ENCODE peak calls at places on chromosomes 13 and 19, in seven cellular contexts. G is GM12865, M is endothelial cell of umbilical vein, K is transverse colon, W is fibroblast of pulmonary artery, J is GM20000, L is cardiac muscle cell. Z is an unnamed sample.

GRCh38 chr13:73722120-73722519 is 412.1 kb downstream of the KLF12 start:
- DNase-seq in W (peak; percentile 52), K (no peak), G (peak; percentile 60), J (peak; percentile 17), L (peak; percentile 49), M (peak; percentile 33), Z (peak; percentile 31)

GRCh38 chr19:6108721-6109633 is 1.3 kb downstream of the RFX2 start:
- DNase-seq in K (peak; percentile 66), G (peak; percentile 25), J (peak; percentile 38), W (peak; percentile 75), L (peak; percentile 78), M (peak; percentile 72), Z (peak; percentile 70)

GRCh38 chr13:42333613-42334328 is 61.8 kb downstream of the AKAP11 start:
- DNase-seq in G (peak; percentile 73), L (peak; percentile 70), W (peak; percentile 67), K (no peak), J (peak; percentile 59), M (peak; percentile 21), Z (no peak)

GRCh38 chr13:33349996-33350826 is 64.7 kb upstream of the STARD13 start:
- DNase-seq in J (peak; percentile 53), W (peak; percentile 52), G (no peak), L (peak; percentile 57), K (peak; percentile 60), M (peak; percentile 49), Z (no peak)

GRCh38 chr19:46466536-46467199 is 4.7 kb downstream of the PNMA8A start:
- DNase-seq in K (peak; percentile 30), J (peak; percentile 62), W (peak; percentile 84), L (peak; percentile 89), M (no peak), G (peak; percentile 86), Z (peak; percentile 10)

GRCh38 chr13:48426052-48426451 is 13.1 kb upstream of the LPAR6 start:
- DNase-seq in G (no peak), K (no peak), M (peak; percentile 37), L (no peak), W (no peak), J (no peak), Z (no peak)

GRCh38 chr13:32001392-32001768 is 30.2 kb upstream of the FRY start:
- DNase-seq in W (peak; percentile 70), K (no peak), J (peak; percentile 84), M (peak; percentile 46), L (peak; percentile 78), G (peak; percentile 64), Z (peak; percentile 3)

GRCh38 chr19:17052439-17052838 is 22.8 kb downstream of the HAUS8 start:
- DNase-seq in L (peak; percentile 70), M (peak; percentile 55), J (no peak), K (peak; percentile 64), G (peak; percentile 46), W (peak; percentile 74), Z (peak; percentile 24)

GRCh38 chr13:52345048-52345447 is 60.9 kb downstream of the THSD1 start:
- DNase-seq in K (no peak), G (no peak), W (peak; percentile 57), M (peak; percentile 77), L (peak; percentile 55), J (no peak), Z (no peak)

GRCh38 chr19:35318679-35319448 is 10.1 kb upstream of the CD22 start:
- DNase-seq in W (peak; percentile 76), K (peak; percentile 16), M (peak; percentile 48), G (no peak), L (peak; percentile 58), J (no peak), Z (peak; percentile 41)

GRCh38 chr19:42606660-42607351 is 12.1 kb upstream of the CEACAM8 start:
- DNase-seq in G (peak; percentile 64), M (peak; percentile 8), W (peak; percentile 33), K (peak; percentile 73), J (peak; percentile 85), L (peak; percentile 49), Z (peak; percentile 78)

GRCh38 chr13:38796890-38797289 is 110.0 kb downstream of the FREM2 start:
- DNase-seq in L (no peak), M (no peak), W (no peak), J (no peak), G (no peak), K (no peak), Z (no peak)

GRCh38 chr13:45328661-45329105 is 12.3 kb downstream of the TPT1 start:
- DNase-seq in W (peak; percentile 88), K (no peak), J (no peak), G (no peak), M (peak; percentile 72), L (peak; percentile 88), Z (no peak)

GRCh38 chr13:45325806-45326205 is 15.2 kb downstream of the TPT1 start:
- DNase-seq in K (no peak), J (no peak), L (peak; percentile 84), G (no peak), M (peak; percentile 86), W (peak; percentile 85), Z (no peak)

GRCh38 chr13:45331981-45332830 is 8.8 kb downstream of the TPT1 start:
- DNase-seq in M (peak; percentile 58), L (peak; percentile 95), K (no peak), W (peak; percentile 99), G (no peak), J (no peak), Z (no peak)

GRCh38 chr13:45331123-45331619 is 9.8 kb downstream of the TPT1 start:
- DNase-seq in W (no peak), L (no peak), K (no peak), J (no peak), G (no peak), M (no peak), Z (no peak)

DNA sequence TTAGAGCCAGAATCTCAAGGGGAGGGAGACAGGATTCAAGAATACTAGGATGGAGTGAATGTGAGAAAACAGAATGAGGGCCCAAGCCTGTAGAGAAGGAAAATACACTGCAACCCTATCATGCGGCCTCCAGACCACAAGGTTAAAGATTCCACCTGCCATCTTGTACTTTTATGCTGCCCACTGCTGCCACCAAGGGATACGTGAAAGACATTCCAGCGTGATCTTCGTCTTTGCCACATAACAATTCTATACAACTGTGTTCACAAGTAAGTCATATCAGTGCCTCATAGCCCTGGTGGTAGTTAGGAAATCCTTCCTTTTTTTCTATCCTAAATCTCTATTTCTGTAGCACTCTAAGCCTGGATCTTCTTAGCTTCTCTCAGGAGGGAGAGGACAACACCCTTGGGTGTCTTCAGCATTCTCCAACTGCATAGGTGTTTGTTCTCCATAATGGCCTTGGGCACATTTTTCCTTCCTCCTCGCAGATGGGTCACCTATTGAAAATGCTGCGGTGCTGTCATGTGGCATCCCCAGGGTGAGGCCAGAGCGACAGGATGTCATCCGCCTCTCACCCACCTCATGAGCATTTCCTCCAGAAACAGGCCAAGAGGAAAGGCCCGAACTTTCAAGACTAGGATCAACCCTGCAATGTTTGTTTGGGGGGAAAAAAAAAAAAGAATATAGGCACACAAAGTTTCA is 13.6 kb downstream of the TPT1 start:
- DNase-seq in K (no peak), L (no peak), W (no peak), M (no peak), J (no peak), G (no peak), Z (peak; percentile 26)
- TF ChIP-seq CTCF in K (no peak), L (no peak), W (no peak), M (no peak), J (no peak), G (no peak), Z (no peak)

GRCh38 chr13:102726430-102726829 is 31.6 kb upstream of the METTL21C start:
- DNase-seq in J (peak; percentile 9), M (no peak), K (no peak), G (peak; percentile 16), W (no peak), L (no peak), Z (peak; percentile 10)

GRCh38 chr13:102729560-102730275 is 34.9 kb upstream of the METTL21C start:
- DNase-seq in G (no peak), L (peak; percentile 87), J (no peak), W (peak; percentile 91), M (peak; percentile 94), K (no peak), Z (no peak)

GRCh38 chr13:102721800-102722231 is 27.0 kb upstream of the METTL21C start:
- DNase-seq in J (no peak), W (peak; percentile 64), M (no peak), G (peak; percentile 2), L (peak; percentile 56), K (no peak), Z (no peak)

DNA sequence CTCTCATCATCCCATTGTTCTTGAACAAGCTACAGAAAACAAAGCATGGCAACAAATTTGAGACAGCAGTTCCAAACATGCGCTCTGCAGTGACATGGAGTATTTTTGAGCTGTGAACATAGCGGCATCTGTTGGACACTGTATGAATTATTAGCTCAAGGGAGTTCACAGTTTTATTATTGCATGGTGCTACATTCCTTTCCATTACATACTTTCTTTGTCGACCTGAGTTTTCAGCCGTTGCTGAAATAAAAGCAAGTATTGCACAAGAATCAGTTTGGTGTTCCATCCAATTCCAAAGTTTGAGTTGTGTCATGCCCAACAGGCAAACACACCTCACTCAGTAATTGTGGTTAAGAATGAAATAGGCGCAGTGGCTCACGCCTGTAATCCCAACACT is 30.1 kb upstream of the METTL21C start:
- DNase-seq in L (peak; percentile 72), K (no peak), W (peak; percentile 74), M (peak; percentile 76), G (peak; percentile 10), J (peak; percentile 17), Z (no peak)
- TF ChIP-seq CTCF in L (peak; percentile 42), K (peak; percentile 27), W (peak; percentile 43), M (peak; percentile 42), G (no peak), J (peak; percentile 8), Z (no peak)

GRCh38 chr13:30114586-30115256 is 192.6 kb downstream of the KATNAL1 start:
- DNase-seq in J (peak; percentile 93), M (peak; percentile 80), G (peak; percentile 94), W (peak; percentile 78), K (peak; percentile 95), L (peak; percentile 82), Z (peak; percentile 96)

GRCh38 chr13:30116379-30116778 is 191.0 kb downstream of the KATNAL1 start:
- DNase-seq in J (no peak), G (no peak), M (no peak), W (no peak), L (no peak), K (no peak), Z (no peak)

GRCh38 chr13:30113531-30113930 is 193.8 kb downstream of the KATNAL1 start:
- DNase-seq in M (no peak), J (no peak), L (no peak), G (no peak), W (no peak), K (no peak), Z (no peak)

GRCh38 chr13:30113983-30114491 is 193.3 kb downstream of the KATNAL1 start:
- DNase-seq in G (no peak), W (no peak), M (no peak), K (peak; percentile 44), J (no peak), L (no peak), Z (no peak)

DNA sequence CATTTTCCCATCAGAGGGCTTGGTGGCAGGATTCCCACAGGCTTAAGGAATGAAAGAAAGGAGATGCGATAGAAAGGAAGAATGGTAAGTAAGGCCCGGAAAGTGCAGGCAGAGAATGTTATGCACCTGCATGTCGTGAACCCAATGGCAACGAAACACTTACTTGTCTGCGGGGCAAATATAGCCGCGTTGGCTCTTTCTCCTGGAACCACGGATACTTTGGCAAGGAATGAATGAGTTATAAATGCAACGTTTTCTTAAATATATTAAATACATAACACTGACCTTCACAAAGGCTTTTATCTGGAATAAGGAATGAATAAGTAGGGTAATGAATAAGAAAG is 192.1 kb downstream of the KATNAL1 start:
- DNase-seq in M (no peak), G (no peak), L (no peak), J (no peak), W (no peak), K (no peak), Z (no peak)
- TF ChIP-seq CTCF in M (no peak), G (no peak), L (no peak), J (no peak), W (no peak), K (peak; percentile 21), Z (peak; percentile 70)

GRCh38 chr19:50333235-50333736 is 4.1 kb upstream of the KCNC3 start:
- DNase-seq in K (peak; percentile 88), G (peak; percentile 98), W (peak; percentile 78), J (peak; percentile 87), L (peak; percentile 92), M (peak; percentile 89), Z (peak; percentile 98)
- TF ChIP-seq CTCF in K (no peak), G (no peak), W (no peak), J (no peak), L (peak; percentile 6), M (no peak), Z (no peak)